ENCODE peak calls at places on chromosomes 3 and 15, in seven cellular contexts. X is K562, Q is suprapubic skin, C is sigmoid colon, D is transverse colon, K is A549, B is tibial nerve. R is an unnamed sample.

GRCh38 chr3:128307781-128308469 is 154.6 kb downstream of the EEFSEC start:
- DNase-seq in X (no peak), Q (no peak), C (no peak), D (no peak), K (no peak), B (no peak), R (no peak)

GRCh38 chr15:59315914-59316428 is 56.7 kb downstream of the MYO1E start:
- DNase-seq in X (no peak), Q (no peak), C (no peak), D (no peak), K (no peak), B (no peak), R (no peak)

GRCh38 chr3:63896332-63897034 is 15.7 kb downstream of the SCAANT1 start:
- DNase-seq in X (no peak), Q (no peak), C (no peak), D (no peak), K (no peak), B (no peak), R (no peak)

GRCh38 chr3:149373235-149374125 is 4.0 kb downstream of the TM4SF1 start:
- DNase-seq in X (no peak), Q (no peak), C (no peak), D (no peak), K (peak; percentile 73), B (no peak), R (no peak)

GRCh38 chr3:170055209-170055608 is 17.4 kb downstream of the GPR160 start:
- DNase-seq in X (no peak), Q (no peak), C (no peak), D (no peak), K (no peak), B (no peak), R (no peak)

GRCh38 chr3:106068386-106068785 is 199.6 kb upstream of the CBLB start:
- DNase-seq in X (no peak), Q (no peak), C (no peak), D (no peak), K (no peak), B (no peak), R (no peak)

GRCh38 chr3:187979543-187979942 is 174.4 kb upstream of the LPP start:
- DNase-seq in X (no peak), Q (no peak), C (no peak), D (no peak), K (no peak), B (no peak), R (no peak)

GRCh38 chr3:120634539-120634938 is 38.4 kb downstream of the NDUFB4 start:
- DNase-seq in X (no peak), Q (no peak), C (no peak), D (no peak), K (no peak), B (no peak), R (no peak)

GRCh38 chr15:39784638-39785037 is 2.0 kb upstream of the FSIP1 start:
- DNase-seq in X (no peak), Q (no peak), C (no peak), D (no peak), K (no peak), B (no peak), R (no peak)

GRCh38 chr3:107987036-107987557 is 103.7 kb downstream of the CD47 start:
- DNase-seq in X (no peak), Q (peak; percentile 92), C (peak; percentile 94), D (peak; percentile 77), K (peak; percentile 83), B (peak; percentile 96), R (peak; percentile 89)

GRCh38 chr3:51221959-51222358 is 163.1 kb upstream of the MANF start:
- DNase-seq in X (no peak), Q (no peak), C (no peak), D (no peak), K (no peak), B (no peak), R (no peak)

GRCh38 chr15:101451192-101451799 is 38.2 kb downstream of the PCSK6 start:
- DNase-seq in X (peak; percentile 91), Q (no peak), C (peak; percentile 79), D (no peak), K (no peak), B (peak; percentile 40), R (peak; percentile 84)

GRCh38 chr3:18679226-18679625 is 254.1 kb upstream of the SATB1 start:
- DNase-seq in X (no peak), Q (no peak), C (no peak), D (no peak), K (no peak), B (no peak), R (no peak)

GRCh38 chr3:172562881-172563835 is 39.9 kb upstream of the TNFSF10 start:
- DNase-seq in X (no peak), Q (no peak), C (peak; percentile 74), D (no peak), K (peak; percentile 67), B (peak; percentile 65), R (no peak)

DNA sequence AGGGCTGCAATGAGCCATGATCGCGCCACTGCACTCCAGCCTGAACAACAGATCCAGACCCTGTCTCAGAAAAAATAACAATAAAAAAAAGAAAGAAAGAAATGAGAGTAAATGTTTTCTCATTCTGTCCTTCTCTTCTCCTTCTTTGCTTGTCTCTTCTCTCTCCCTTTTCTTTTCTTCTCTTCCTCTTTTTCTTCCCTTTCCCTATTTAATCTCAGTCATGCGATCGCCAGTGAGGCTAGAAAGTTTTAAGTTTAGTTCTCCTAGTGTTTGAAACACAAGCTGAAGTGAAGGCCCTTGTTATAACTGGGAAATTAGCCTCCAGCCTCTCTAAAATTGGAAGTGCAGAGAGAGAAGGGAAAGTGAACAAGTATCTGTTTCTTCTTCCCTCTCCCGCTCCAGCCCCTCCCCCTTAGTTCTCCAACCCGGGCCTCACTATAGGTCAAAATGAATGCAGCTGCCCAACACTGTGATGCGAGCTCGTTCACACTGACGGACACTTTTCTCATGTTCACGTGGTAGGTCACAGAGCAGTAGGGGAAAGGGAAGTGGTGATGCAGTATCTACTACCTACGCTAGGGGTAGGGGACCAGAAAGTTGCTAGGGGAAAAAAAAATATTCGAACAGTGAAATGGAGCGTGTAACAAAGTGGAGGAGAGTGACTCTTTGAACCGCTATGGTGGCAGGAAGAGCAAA is 23.4 kb upstream of the TSC22D2 start:
- DNase-seq in X (peak; percentile 72), Q (no peak), C (no peak), D (peak; percentile 40), K (no peak), B (peak; percentile 41), R (no peak)
- TF ChIP-seq POLR2A in X (peak; percentile 48), Q (no peak), C (no peak), D (no peak), K (no peak), B (no peak), R (no peak)

DNA sequence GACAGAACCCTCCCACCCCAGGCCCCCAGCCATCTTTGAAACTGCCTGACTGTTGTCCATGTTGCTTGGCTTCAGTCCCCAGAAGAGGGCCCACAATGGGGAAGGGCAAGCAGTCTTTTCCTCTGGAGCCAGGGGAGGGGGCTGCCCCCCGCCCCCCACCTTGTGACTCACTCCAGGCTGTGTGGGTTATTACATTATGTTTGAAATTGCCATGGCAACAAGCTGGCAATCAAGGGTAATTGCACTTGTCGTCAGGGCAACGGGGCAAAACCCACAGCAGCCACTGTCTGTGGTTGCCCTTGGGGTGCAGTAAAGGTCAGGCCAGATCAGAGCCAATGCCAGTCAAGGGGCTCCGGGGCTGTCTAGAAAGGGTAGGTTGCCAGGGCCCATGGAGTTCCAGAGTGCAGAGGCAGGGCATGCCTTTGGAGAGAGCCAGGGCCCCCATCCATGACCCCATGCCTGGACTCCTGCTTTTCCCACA is 3.1 kb upstream of the CAMKV start:
- DNase-seq in X (no peak), Q (no peak), C (no peak), D (no peak), K (no peak), B (no peak), R (no peak)
- TF ChIP-seq EP300 in X (no peak), Q (no peak), C (no peak), D (no peak), K (no peak), B (no peak), R (no peak)

DNA sequence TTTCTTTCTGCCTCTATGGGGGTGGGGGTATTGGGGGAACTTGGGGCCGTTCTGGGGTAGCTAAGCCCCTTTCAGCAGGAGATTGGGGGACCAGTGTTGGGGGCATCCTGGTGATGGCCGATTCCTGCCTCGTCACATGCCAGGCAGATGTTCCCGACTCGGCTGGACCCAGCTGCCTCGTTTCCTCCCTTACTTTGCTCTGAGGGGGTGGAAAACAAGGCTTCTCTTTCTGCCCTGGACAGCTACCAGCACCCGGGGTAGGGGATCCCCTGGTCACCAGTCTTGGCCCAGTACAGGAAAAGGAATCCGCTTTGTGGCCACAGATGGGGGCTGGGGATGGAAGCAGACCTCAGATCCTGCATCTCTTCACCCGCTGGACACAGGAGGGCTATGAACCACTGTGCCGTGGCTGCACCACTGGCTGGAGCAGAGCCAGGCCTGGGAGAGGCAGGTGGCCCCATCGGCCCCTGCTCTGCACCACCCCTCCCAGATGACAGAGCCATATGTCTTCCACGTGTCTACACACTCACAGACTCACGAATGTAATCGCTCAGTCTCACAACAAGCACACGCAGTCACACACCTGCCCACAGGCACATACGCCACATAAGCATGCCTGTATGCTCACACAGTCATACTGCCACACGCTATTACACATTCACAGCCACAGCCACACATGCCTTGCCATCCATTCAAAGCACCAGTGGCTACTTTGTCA is 12.4 kb downstream of the SNX33 start:
- DNase-seq in X (no peak), Q (peak; percentile 67), C (no peak), D (no peak), K (no peak), B (no peak), R (no peak)
- H3K27ac ChIP-seq in X (no peak overlapping the region), Q (peak overlapping the region; percentile 88), C (peak overlapping the region; percentile 90), D (peak overlapping the region; percentile 82), K (peak overlapping the region; percentile 78), B (peak overlapping the region; percentile 77), R (peak overlapping the region; percentile 29)

GRCh38 chr3:16513141-16514020 is at the start of gene RFTN1:
- DNase-seq in X (no peak), Q (peak; percentile 73), C (no peak), D (peak; percentile 36), K (no peak), B (peak; percentile 43), R (peak; percentile 74)

GRCh38 chr3:16514021-16514700 is 662 bp upstream of the RFTN1 start:
- DNase-seq in X (no peak), Q (no peak), C (no peak), D (no peak), K (no peak), B (no peak), R (no peak)

GRCh38 chr3:16511561-16512434 is 1.7 kb downstream of the RFTN1 start:
- DNase-seq in X (no peak), Q (peak; percentile 80), C (peak; percentile 73), D (peak; percentile 65), K (no peak), B (peak; percentile 70), R (peak; percentile 60)

GRCh38 chr3:16510620-16511319 is 2.7 kb downstream of the RFTN1 start:
- DNase-seq in X (no peak), Q (no peak), C (no peak), D (no peak), K (no peak), B (no peak), R (no peak)

GRCh38 chr3:16512435-16513140 is 911 bp downstream of the RFTN1 start:
- DNase-seq in X (no peak), Q (peak; percentile 71), C (peak; percentile 69), D (peak; percentile 29), K (no peak), B (peak; percentile 58), R (peak; percentile 62)
- TF ChIP-seq POLR2A in X (no peak), Q (no peak), C (no peak), D (no peak), K (no peak), B (no peak), R (no peak)